ENCODE peak calls at places on chromosomes 1 and 21, in six cellular contexts. J is aorta; Z is small intestine; S is tibial artery; M is CD8-positive, alpha-beta T cell; L is tibial nerve. B is an unnamed sample. For H3K27me3, the result is how much of the 10 kb centered on the place peaks cover.

GRCh38 chr1:165645654-165646366 is 14.8 kb downstream of the MGST3 start:
- DNase-seq in J (no peak), Z (peak), S (no peak), M (peak), L (no peak), B (no peak)

GRCh38 chr21:39452207-39452964 is 616 bp downstream of the SH3BGR start:
- DNase-seq in J (no peak), Z (no peak), S (no peak), M (no peak), L (no peak), B (no peak)

GRCh38 chr1:157119008-157119407 is 19.2 kb downstream of the ETV3 start:
- DNase-seq in J (no peak), Z (no peak), S (no peak), M (no peak), L (no peak), B (no peak)

GRCh38 chr1:94846286-94846685 is 26.1 kb downstream of the SLC44A3 start:
- DNase-seq in J (no peak), Z (no peak), S (no peak), M (no peak), L (no peak), B (no peak)

GRCh38 chr1:35426097-35426586 is 131.1 kb downstream of the KIAA0319L start:
- DNase-seq in J (no peak), Z (no peak), S (no peak), M (no peak), L (no peak), B (no peak)

GRCh38 chr1:67898033-67898726 is 64.9 kb upstream of the GNG12 start:
- DNase-seq in J (no peak), Z (no peak), S (no peak), M (no peak), L (no peak), B (no peak)

GRCh38 chr1:200306954-200307754 is 102.7 kb downstream of the ZNF281 start:
- DNase-seq in J (no peak), Z (peak), S (no peak), M (no peak), L (peak), B (no peak)

GRCh38 chr1:209319549-209319948 is 264.0 kb upstream of the CAMK1G start:
- DNase-seq in J (no peak), Z (no peak), S (no peak), M (no peak), L (no peak), B (no peak)

GRCh38 chr1:115300087-115300856 is 37.8 kb downstream of the NGF start:
- DNase-seq in J (no peak), Z (no peak), S (no peak), M (no peak), L (no peak), B (no peak)

GRCh38 chr1:31548899-31549806 is 27.2 kb upstream of the TINAGL1 start:
- DNase-seq in J (peak), Z (peak), S (peak), M (peak), L (peak), B (peak)

GRCh38 chr1:92701147-92701546 is 83.8 kb downstream of the EVI5 start:
- DNase-seq in J (no peak), Z (peak), S (no peak), M (no peak), L (no peak), B (no peak)

GRCh38 chr1:223390618-223391017 is 2.6 kb upstream of the CCDC185 start:
- DNase-seq in J (no peak), Z (no peak), S (no peak), M (no peak), L (no peak), B (no peak)

GRCh38 chr1:179298952-179299351 is 5.4 kb downstream of the SOAT1 start:
- DNase-seq in J (no peak), Z (peak), S (no peak), M (peak), L (no peak), B (no peak)

GRCh38 chr1:89995595-89996397 is 886 bp downstream of the ZNF326 start:
- DNase-seq in J (no peak), Z (peak), S (no peak), M (no peak), L (no peak), B (no peak)

DNA sequence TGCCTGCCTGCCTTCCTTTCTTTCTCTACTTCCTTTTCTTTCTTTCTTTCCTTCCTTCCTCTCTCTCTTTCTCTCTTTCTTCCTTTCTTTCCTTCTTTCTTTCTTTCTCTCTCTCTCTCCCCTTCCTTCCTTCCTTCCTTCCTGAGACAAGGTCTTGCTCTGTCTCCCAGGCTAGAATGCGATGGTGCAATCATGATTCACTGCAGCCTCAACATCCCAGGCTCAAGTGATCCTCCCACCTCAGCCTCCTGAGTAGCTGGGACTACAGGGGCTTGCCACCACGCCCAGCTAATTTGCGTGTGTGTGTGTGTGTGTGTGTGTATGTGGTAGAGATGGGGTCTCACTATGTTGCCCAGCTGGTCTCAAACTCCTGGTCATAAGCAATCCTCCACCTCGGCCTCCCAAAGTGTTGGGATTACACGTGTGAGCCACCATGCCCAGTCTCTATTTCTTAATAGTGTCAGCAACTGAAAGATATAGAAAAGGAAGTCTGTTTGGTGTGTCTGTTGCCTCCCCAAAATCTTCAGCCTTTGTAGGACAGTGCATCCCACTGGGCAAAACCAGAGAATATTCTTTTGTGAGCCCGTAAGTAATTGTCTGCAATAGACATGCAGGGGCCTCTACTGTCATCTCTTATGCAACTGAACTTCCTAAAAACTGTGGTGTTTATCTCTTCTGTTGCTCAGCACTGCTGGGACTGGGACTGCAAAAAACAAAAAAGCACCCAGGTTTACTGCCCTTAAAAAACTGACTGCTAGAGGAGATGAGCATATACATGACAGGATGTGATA is 20.9 kb upstream of the RAB4A start:
- DNase-seq in J (no peak), Z (no peak), S (no peak), M (no peak), L (no peak), B (no peak)
- H3K27ac ChIP-seq in J (no peak), Z (no peak), S (no peak), M (no peak), L (no peak), B (peak)

GRCh38 chr1:204991342-204991844 is 51.6 kb upstream of the CNTN2 start:
- DNase-seq in J (no peak), Z (no peak), S (no peak), M (no peak), L (no peak), B (peak)
- H3K27me3 ChIP-seq in J (under half), Z (under half), S (under half), M (under half), L (under half), B (under half)

DNA sequence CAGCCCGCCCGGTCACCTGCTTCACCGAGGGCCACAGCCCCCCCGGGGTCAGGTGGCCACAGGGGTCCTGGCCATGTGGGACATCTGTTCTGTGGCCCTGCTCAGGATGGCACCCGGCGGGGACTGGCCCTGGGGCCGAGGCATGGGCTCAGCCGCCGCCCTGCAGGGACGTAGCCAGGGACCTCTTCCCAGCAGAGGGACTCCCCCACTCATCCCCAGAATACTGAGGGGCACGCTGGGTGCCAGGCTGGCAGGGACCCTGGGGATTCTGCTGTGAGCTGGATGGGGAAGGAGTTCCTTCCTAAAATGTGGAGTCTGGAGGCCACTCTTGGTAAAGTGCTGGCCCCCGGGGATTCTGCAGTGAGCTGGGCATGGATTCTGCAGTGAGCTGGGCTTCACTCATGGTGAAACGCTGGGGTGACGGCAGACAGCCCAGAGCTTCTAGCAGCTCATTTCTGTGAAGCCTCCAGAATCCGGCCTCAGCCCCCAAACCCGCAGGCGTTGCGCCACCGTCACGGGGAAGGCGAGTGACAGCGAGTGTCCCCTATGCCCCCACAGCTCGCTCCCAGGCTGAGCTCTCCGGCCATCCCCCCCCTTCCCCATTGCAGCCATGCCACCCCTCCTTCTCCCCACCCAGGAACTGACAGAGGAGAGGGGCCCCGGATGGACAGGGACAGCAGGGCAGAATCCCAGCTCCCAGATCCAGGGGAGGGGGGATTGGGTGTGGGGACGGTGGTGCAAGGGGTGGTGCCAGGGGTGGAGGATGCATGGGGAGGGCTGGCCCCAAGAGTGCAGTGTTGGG is 1.4 kb downstream of the ITGB2 start:
- DNase-seq in J (peak), Z (no peak), S (no peak), M (no peak), L (no peak), B (no peak)
- H3K27ac ChIP-seq in J (no peak), Z (no peak), S (no peak), M (peak), L (no peak), B (no peak)

DNA sequence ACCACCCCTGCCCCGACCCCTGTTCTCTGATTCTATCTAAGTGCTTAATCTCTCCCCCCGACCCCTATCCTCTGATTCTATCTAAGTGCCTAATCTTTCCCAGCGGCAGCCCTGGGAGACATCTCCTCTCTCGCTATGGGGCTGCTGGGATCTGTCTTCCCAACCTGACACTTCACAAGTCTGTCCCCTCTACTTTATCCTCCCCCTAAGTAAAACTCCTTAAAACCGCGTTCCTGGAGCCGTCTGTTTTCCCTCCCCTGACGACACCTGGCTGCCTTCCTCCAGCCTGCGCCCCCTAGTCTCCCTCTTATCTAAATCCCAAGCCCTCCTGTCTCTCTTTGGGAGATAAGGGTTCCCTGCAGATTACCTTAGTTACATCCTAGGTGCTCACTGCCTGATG is 30.5 kb downstream of the EPHB2 start:
- DNase-seq in J (no peak), Z (no peak), S (no peak), M (no peak), L (no peak), B (no peak)
- H3K27me3 ChIP-seq in J (under half), Z (under half), S (under half), M (under half), L (under half), B (under half)

DNA sequence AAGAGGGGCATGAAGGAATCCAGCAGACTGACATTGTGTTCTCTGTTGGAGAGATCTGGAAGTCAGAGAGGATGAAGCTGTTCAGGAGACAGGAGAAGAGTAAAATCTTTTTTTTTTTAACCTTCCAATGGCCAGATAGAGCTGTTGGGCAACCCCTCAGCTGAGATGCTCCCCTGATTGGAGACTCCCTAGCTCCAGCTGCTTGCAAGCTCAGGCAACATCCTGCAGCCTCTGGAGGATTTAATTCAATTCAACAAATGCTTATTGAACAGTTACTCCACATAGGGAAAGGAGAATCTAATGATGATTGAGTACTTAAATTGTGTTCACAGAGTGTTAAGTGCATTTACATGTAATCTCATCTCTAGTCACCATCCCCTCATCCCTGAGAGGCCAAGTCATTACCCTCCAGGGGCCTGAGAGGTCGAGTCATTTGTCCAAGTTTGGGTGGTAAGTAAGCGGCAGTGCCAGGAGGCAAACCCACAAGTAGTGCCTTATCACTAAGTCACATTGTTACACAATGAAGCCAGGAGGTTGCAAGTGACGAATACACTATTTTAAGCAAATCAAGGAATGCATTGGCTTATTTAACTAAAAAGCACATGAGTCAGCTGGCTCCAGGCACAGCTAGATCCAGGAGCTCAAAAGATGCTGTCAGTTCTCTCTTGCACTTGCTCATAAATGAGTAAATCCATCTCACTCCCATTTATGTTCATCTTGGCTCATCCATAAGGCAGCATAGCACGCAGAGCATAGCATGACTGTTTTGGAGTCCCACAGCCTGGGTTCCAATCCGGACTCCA is 64.2 kb downstream of the OPTC start:
- DNase-seq in J (peak), Z (no peak), S (peak), M (no peak), L (peak), B (peak)
- H3K27ac ChIP-seq in J (peak), Z (peak), S (peak), M (no peak), L (peak), B (peak)

DNA sequence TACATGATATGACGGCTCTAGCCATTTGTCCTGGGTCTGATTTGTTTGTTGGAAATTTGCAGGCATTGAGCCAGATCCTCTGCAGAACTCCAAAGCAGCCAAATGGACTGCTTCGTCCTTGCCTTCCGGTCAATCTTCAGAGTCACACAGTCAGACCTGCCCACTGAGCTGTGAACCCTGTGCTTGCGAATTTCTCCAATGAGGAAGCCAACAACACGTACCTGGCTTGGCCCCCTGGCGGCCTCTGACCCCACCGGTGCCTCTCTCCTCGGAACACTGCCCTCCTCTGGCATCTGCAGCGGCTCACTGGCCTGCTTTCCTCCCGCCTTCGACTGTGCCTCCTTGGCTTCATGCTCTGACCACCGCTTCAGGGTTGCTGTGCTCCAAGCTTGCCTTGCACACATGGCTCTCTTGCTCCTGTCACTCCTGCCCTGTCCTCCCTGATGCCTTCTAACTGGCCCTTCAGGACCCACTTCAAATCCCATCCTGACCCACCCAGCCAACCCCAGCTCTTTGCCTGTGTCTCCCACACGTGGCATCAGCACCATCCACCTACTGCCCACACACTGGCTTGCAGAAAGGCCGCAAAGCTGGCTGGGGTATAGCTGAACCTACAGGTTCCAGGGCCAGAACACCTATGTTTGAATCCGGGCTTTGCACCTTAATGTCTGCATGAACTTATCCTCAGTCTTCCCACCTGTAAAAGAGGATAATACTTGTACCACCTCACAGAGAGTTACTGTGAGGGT is 128.2 kb downstream of the KCNN3 start:
- DNase-seq in J (no peak), Z (no peak), S (no peak), M (no peak), L (no peak), B (no peak)
- H3K27me3 ChIP-seq in J (under half), Z (under half), S (under half), M (under half), L (under half), B (under half)

DNA sequence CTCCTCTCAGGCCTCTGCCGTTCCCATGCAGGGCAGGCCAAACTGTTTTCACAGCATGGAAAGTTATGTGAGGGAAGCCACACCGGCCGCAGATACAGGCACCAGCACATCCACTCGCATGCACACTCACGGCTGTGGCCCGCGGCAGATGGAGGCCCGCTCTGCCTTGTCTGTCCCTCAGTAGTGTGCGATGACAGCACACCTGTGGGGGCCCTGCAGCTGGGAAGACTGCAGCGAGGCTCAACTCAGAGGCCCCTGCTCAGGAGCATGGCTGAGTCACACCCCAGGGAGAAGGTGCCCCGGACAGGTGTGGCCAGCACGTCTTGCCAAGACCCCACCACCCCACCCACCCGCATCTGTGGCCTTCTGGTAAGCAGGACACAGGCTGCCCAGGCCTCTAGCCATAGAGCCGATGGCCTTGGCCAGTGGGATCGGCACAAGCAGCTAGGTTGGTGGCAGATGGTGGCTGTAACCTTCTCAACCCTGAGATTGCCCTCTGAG is 1.3 kb upstream of the UBE2J2 start:
- DNase-seq in J (no peak), Z (no peak), S (no peak), M (no peak), L (no peak), B (no peak)
- H3K27ac ChIP-seq in J (no peak), Z (no peak), S (peak), M (no peak), L (no peak), B (peak)